ENCODE peak calls at places on chromosomes 6 and 20, in six cellular contexts. E, P, V, O, A and M are unnamed samples.

GRCh38 chr6:126134491-126134890 is 148.2 kb downstream of the TRMT11 start:
- DNase-seq in O (no peak), A (no peak), V (no peak), P (peak), E (no peak), M (peak)

GRCh38 chr6:147508073-147508870 is at the start of gene SAMD5:
- DNase-seq in A (peak), P (peak), V (peak), E (peak), O (peak), M (peak)

GRCh38 chr6:19835605-19836004 is 1.6 kb upstream of the ID4 start:
- DNase-seq in A (no peak), O (no peak), V (no peak), E (no peak), P (peak), M (peak)

GRCh38 chr6:136701011-136701410 is 91.3 kb downstream of the MAP3K5 start:
- DNase-seq in A (no peak), P (no peak), O (no peak), E (no peak), V (no peak), M (no peak)

GRCh38 chr6:106421491-106421890 is 61.0 kb downstream of the CRYBG1 start:
- DNase-seq in E (no peak), V (no peak), O (no peak), A (peak), P (no peak), M (no peak)

GRCh38 chr6:153051801-153052200 is 49.3 kb upstream of the MTRF1L start:
- DNase-seq in P (no peak), E (no peak), V (no peak), A (no peak), O (no peak), M (no peak)

GRCh38 chr6:105926318-105926717 is 159.8 kb upstream of the PRDM1 start:
- DNase-seq in P (no peak), O (no peak), V (no peak), A (no peak), E (no peak), M (no peak)

GRCh38 chr6:33607126-33607783 is 13.9 kb upstream of the ITPR3 start:
- DNase-seq in V (no peak), O (no peak), E (no peak), A (no peak), P (no peak), M (no peak)

GRCh38 chr6:69699655-69700054 is 97.2 kb downstream of the LMBRD1 start:
- DNase-seq in A (no peak), E (no peak), P (no peak), V (no peak), O (no peak), M (no peak)

GRCh38 chr20:23582293-23582692 is 14.0 kb upstream of the CST9L start:
- DNase-seq in P (no peak), A (no peak), V (no peak), O (no peak), E (no peak), M (no peak)

GRCh38 chr6:170136541-170137175 is 154.2 kb downstream of the DLL1 start:
- DNase-seq in A (no peak), E (no peak), P (no peak), O (no peak), V (no peak), M (no peak)

GRCh38 chr6:44933113-44933512 is 395.0 kb upstream of the RUNX2 start:
- DNase-seq in V (no peak), A (no peak), P (no peak), O (no peak), E (no peak), M (no peak)

GRCh38 chr6:73389854-73390253 is 4.8 kb upstream of the DDX43 start:
- DNase-seq in V (no peak), O (no peak), E (no peak), P (no peak), A (no peak), M (no peak)

GRCh38 chr20:36149469-36149868 is 5.1 kb upstream of the EPB41L1 start:
- DNase-seq in E (peak), A (no peak), V (no peak), O (no peak), P (no peak), M (no peak)

GRCh38 chr20:2626853-2627541 is 25.4 kb upstream of the NOP56 start:
- DNase-seq in O (no peak), E (no peak), A (peak), P (peak), V (no peak), M (peak)

GRCh38 chr6:115613488-115613887 is 447.2 kb downstream of the FRK start:
- DNase-seq in P (no peak), A (peak), V (no peak), O (no peak), E (no peak), M (no peak)

GRCh38 chr6:39026175-39026574 is 22.4 kb upstream of the GLP1R start:
- DNase-seq in V (no peak), P (no peak), O (no peak), A (no peak), E (no peak), M (no peak)

GRCh38 chr6:50990750-50991446 is 172.2 kb downstream of the TFAP2B start:
- DNase-seq in E (no peak), P (peak), A (peak), V (no peak), O (no peak), M (peak)

GRCh38 chr6:105838156-105838555 is 248.0 kb upstream of the PRDM1 start:
- DNase-seq in E (no peak), P (no peak), V (no peak), A (no peak), O (no peak), M (no peak)

GRCh38 chr6:34128045-34128444 is 17.8 kb downstream of the GRM4 start:
- DNase-seq in P (no peak), A (no peak), V (no peak), E (no peak), O (no peak), M (no peak)

GRCh38 chr6:24766685-24767462 is 7.9 kb upstream of the GMNN start:
- DNase-seq in V (no peak), O (no peak), P (peak), E (no peak), A (no peak), M (peak)

GRCh38 chr6:31769684-31770371 is 7.3 kb downstream of the VWA7 start:
- DNase-seq in O (no peak), V (peak), E (peak), A (no peak), P (peak), M (peak)

GRCh38 chr20:62966212-62967148 is 14.0 kb downstream of the SLC17A9 start:
- DNase-seq in E (no peak), P (no peak), O (no peak), V (no peak), A (no peak), M (no peak)

GRCh38 chr6:146028250-146028789 is 542 bp upstream of the GRM1 start:
- DNase-seq in P (peak), A (peak), O (peak), V (peak), E (peak), M (peak)

GRCh38 chr20:22058746-22059145 is 353.3 kb downstream of the PAX1 start:
- DNase-seq in V (no peak), E (no peak), P (no peak), O (no peak), A (no peak), M (no peak)

GRCh38 chr6:127775371-127775770 is 125.5 kb downstream of the THEMIS start:
- DNase-seq in P (no peak), V (no peak), O (no peak), E (no peak), A (peak), M (no peak)

GRCh38 chr20:309841-310644 is 12.7 kb downstream of the ZCCHC3 start:
- DNase-seq in A (peak), P (peak), O (peak), E (peak), V (peak), M (peak)

GRCh38 chr20:33305591-33306057 is 22.6 kb downstream of the BPIFB1 start:
- DNase-seq in V (no peak), E (no peak), A (no peak), P (peak), O (no peak), M (peak)

GRCh38 chr6:108714774-108715414 is 133.3 kb upstream of the ARMC2 start:
- DNase-seq in A (no peak), E (no peak), P (no peak), V (no peak), O (no peak), M (no peak)

GRCh38 chr6:14060971-14061370 is 56.6 kb upstream of the CD83 start:
- DNase-seq in E (no peak), P (no peak), V (no peak), A (no peak), O (no peak), M (no peak)

GRCh38 chr6:133637436-133637835 is 251.5 kb upstream of the TCF21 start:
- DNase-seq in O (no peak), V (no peak), A (no peak), P (no peak), E (no peak), M (no peak)

DNA sequence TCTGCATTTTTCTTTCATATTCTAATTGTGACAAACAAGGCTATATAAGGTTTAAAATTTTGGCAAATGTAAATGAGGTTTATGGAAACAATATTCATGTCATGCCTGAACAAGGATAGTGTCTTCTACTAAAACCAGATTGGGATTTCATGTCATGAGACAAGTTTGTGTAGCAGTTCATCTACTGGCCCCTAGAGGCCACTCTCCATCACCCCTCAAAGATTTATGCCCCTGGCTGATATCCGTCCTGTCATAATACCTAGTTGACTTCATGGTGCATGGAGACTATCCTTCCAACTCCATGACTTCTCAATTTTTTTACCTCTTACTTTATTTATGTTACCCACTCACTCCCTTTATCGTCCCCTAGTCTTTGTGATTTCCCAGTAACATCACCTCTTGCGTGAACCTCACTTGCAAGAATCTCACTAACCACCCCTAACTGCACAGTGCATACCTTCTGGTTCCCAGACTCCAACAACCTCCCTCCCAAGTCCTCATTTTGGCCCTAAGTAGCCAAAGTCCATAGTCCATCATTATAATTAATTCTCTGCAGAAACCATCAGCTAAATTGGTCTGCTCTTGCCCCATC is 179.8 kb downstream of the TASP1 start:
- DNase-seq in A (peak), O (no peak), E (no peak), V (no peak), P (peak), M (peak)
- TF ChIP-seq CTCF in A (peak), O (peak), E (peak), V (peak), P (peak), M (peak)

GRCh38 chr6:11953641-11954040 is 58.5 kb upstream of the HIVEP1 start:
- DNase-seq in P (no peak), E (no peak), O (no peak), A (no peak), V (no peak), M (no peak)
- H3K4me3 ChIP-seq in P (no peak), E (no peak), O (no peak), A (no peak), V (no peak), M (no peak)

DNA sequence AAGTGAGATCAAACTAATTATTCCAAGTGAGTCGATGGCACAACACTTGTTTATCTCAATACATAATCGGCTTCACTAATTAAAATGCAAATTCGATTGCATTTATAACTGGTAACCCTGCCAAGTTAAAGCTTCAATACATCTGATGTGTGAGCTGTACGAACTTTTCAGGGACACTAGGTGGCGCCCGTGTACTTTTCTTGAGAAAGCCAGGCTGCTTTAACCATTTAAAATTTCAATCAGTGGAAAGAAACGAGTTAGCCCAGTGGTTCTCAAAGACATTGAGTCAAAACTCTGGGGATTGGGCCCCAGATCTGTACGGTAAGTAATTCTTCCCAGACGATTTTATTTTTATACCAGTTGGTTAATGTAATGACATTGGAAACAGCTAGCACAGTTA is 102.7 kb downstream of the LAMP5 start:
- DNase-seq in O (peak), V (peak), A (peak), P (peak), E (peak), M (peak)
- TF ChIP-seq CTCF in O (peak), V (peak), A (peak), P (peak), E (peak), M (peak)

DNA sequence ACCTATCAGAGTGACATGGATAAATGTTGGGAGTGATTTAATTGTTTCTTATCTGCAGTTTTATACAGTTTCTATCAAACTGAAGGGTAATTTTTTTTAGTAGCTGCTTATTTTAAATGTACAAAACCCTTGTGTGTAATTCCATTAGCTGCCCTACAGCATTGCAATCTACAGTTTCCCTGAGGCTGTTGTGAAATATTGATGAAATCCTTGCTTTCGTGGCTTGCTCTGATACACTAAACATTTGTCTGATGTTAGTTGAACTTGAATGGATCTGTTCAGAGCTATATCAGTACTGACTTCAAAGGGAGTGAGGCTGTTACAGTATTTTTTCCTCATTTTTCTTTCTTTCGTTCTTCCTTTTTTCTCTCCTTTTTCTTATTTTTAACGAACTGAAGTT is 255.4 kb downstream of the TSHZ2 start:
- DNase-seq in P (no peak), A (peak), O (no peak), E (no peak), V (no peak), M (no peak)
- H3K4me3 ChIP-seq in P (no peak), A (no peak), O (no peak), E (no peak), V (no peak), M (no peak)